ENCODE peak calls at places on chromosomes 5 and 9, in six cellular contexts. R is fibroblast of the aortic adventitia, G is omental fat pad, Y is AG04450, O is GM23338, N is BJ. C is an unnamed sample.

GRCh38 chr9:16458696-16459420 is 411.6 kb downstream of the BNC2 start:
- DNase-seq in R (peak; percentile 50), G (no peak), Y (no peak), O (no peak), N (no peak), C (no peak)

GRCh38 chr5:137938358-137939138 is 49.3 kb downstream of the PKD2L2 start:
- DNase-seq in R (no peak), G (no peak), Y (no peak), O (no peak), N (no peak), C (no peak)

GRCh38 chr9:136547508-136548215 is 1.8 kb upstream of the NOTCH1 start:
- DNase-seq in R (no peak), G (no peak), Y (no peak), O (no peak), N (no peak), C (no peak)

GRCh38 chr9:113712053-113712452 is 164.1 kb upstream of the ZNF618 start:
- DNase-seq in R (peak; percentile 77), G (no peak), Y (peak; percentile 23), O (no peak), N (no peak), C (no peak)

GRCh38 chr5:17114233-17114632 is 103.2 kb upstream of the BASP1 start:
- DNase-seq in R (no peak), G (no peak), Y (no peak), O (no peak), N (no peak), C (no peak)

GRCh38 chr5:122154910-122155309 is 25.6 kb downstream of the ZNF474 start:
- DNase-seq in R (peak; percentile 79), G (no peak), Y (peak; percentile 37), O (no peak), N (no peak), C (no peak)

GRCh38 chr5:120236360-120236759 is 227.7 kb upstream of the PRR16 start:
- DNase-seq in R (no peak), G (no peak), Y (no peak), O (no peak), N (no peak), C (no peak)

GRCh38 chr9:113590991-113591898 is 127.7 kb downstream of the RGS3 start:
- DNase-seq in R (peak; percentile 78), G (peak; percentile 86), Y (no peak), O (peak; percentile 92), N (no peak), C (peak; percentile 64)

GRCh38 chr9:99040911-99041582 is 63.9 kb upstream of the TGFBR1 start:
- DNase-seq in R (peak; percentile 61), G (no peak), Y (peak; percentile 52), O (peak; percentile 8), N (peak; percentile 94), C (no peak)

GRCh38 chr9:116190997-116191396 is 37.4 kb downstream of the PAPPA start:
- DNase-seq in R (peak; percentile 70), G (no peak), Y (peak; percentile 36), O (no peak), N (peak; percentile 31), C (no peak)

GRCh38 chr9:114652776-114653555 is 4.6 kb downstream of the TEX53 start:
- DNase-seq in R (peak; percentile 40), G (no peak), Y (no peak), O (no peak), N (no peak), C (no peak)

GRCh38 chr5:116229131-116229530 is 144.3 kb downstream of the COMMD10 start:
- DNase-seq in R (no peak), G (no peak), Y (no peak), O (no peak), N (no peak), C (no peak)

GRCh38 chr9:114301798-114302565 is 20.9 kb upstream of the ORM1 start:
- DNase-seq in R (no peak), G (no peak), Y (no peak), O (no peak), N (no peak), C (peak; percentile 11)

GRCh38 chr5:72994578-72994977 is 38.7 kb downstream of the FCHO2 start:
- DNase-seq in R (no peak), G (no peak), Y (no peak), O (no peak), N (no peak), C (no peak)

GRCh38 chr9:80516678-80517077 is 944.9 kb downstream of the TLE4 start:
- DNase-seq in R (no peak), G (no peak), Y (no peak), O (no peak), N (no peak), C (no peak)

GRCh38 chr5:178129296-178129695 is 1.5 kb upstream of the RMND5B start:
- DNase-seq in R (no peak), G (no peak), Y (no peak), O (no peak), N (no peak), C (no peak)

GRCh38 chr9:114114364-114114763 is 15.3 kb upstream of the KIF12 start:
- DNase-seq in R (no peak), G (no peak), Y (no peak), O (no peak), N (no peak), C (no peak)

GRCh38 chr9:75997196-75997595 is 106.7 kb downstream of the PCSK5 start:
- DNase-seq in R (peak; percentile 47), G (no peak), Y (no peak), O (no peak), N (no peak), C (no peak)

GRCh38 chr5:12270914-12271313 is 366.7 kb upstream of the CTNND2 start:
- DNase-seq in R (no peak), G (no peak), Y (no peak), O (peak; percentile 5), N (no peak), C (no peak)

GRCh38 chr9:99737649-99738048 is 84.0 kb upstream of the NR4A3 start:
- DNase-seq in R (no peak), G (no peak), Y (no peak), O (no peak), N (no peak), C (no peak)

GRCh38 chr9:100167176-100167575 is 68.1 kb downstream of the INVS start:
- DNase-seq in R (no peak), G (no peak), Y (no peak), O (no peak), N (no peak), C (no peak)

GRCh38 chr5:28216939-28217360 is 1178.6 kb upstream of the CDH9 start:
- DNase-seq in R (no peak), G (no peak), Y (no peak), O (no peak), N (no peak), C (no peak)

GRCh38 chr9:2620876-2621677 is 510 bp upstream of the VLDLR start:
- DNase-seq in R (peak; percentile 84), G (peak; percentile 45), Y (peak; percentile 53), O (peak; percentile 94), N (peak; percentile 46), C (peak; percentile 78)

GRCh38 chr5:139470821-139471300 is at the start of gene SMIM33:
- DNase-seq in R (no peak), G (no peak), Y (no peak), O (no peak), N (no peak), C (no peak)

GRCh38 chr5:139473105-139473504 is 2.3 kb downstream of the SMIM33 start:
- DNase-seq in R (peak; percentile 10), G (no peak), Y (no peak), O (peak; percentile 86), N (no peak), C (no peak)

GRCh38 chr5:139473565-139473964 is 2.8 kb downstream of the SMIM33 start:
- DNase-seq in R (peak; percentile 32), G (no peak), Y (no peak), O (no peak), N (no peak), C (no peak)

GRCh38 chr5:139472410-139473030 is 1.7 kb downstream of the SMIM33 start:
- DNase-seq in R (no peak), G (no peak), Y (no peak), O (no peak), N (no peak), C (no peak)

DNA sequence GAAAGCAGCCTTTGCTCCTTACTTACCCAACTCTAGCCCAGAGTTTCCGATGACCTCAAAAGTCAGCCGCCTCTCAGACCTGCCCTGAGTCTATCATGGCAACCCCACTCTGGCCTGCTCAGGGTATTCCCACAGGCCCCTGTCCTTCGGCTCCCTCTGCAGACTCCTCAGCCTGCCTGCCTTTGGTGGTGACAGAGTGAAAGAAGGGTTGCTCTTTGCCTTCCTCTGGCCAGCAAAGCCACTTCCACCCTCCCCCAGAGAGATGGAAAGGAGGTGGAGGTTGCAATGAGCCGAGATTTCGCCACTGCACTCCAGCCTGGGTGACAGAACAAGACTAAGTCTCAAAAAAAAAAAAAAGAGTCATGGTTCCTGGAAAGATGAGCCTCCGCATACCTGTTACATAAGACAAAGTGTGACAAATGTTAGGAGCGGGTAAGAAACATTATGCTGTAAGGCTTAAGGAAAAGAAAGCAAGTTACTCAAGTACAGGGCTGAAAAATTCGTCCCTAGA is 2.3 kb upstream of the SMIM33 start:
- DNase-seq in R (no peak), G (no peak), Y (no peak), O (peak; percentile 51), N (no peak), C (no peak)
- TF ChIP-seq CTCF in R (no peak), G (no peak), Y (no peak), O (no peak), N (peak; percentile 28), C (no peak)

GRCh38 chr9:104025945-104026344 is 68.2 kb upstream of the SMC2 start:
- DNase-seq in R (peak; percentile 51), G (no peak), Y (no peak), O (no peak), N (peak; percentile 0), C (no peak)
- TF ChIP-seq CTCF in R (peak; percentile 24), G (no peak), Y (no peak), O (no peak), N (peak; percentile 13), C (no peak)

GRCh38 chr5:159181152-159181551 is 28.2 kb downstream of the RNF145 start:
- DNase-seq in R (no peak), G (no peak), Y (no peak), O (no peak), N (no peak), C (no peak)
- TF ChIP-seq CTCF in R (no peak), G (no peak), Y (no peak), O (no peak), N (no peak), C (no peak)

DNA sequence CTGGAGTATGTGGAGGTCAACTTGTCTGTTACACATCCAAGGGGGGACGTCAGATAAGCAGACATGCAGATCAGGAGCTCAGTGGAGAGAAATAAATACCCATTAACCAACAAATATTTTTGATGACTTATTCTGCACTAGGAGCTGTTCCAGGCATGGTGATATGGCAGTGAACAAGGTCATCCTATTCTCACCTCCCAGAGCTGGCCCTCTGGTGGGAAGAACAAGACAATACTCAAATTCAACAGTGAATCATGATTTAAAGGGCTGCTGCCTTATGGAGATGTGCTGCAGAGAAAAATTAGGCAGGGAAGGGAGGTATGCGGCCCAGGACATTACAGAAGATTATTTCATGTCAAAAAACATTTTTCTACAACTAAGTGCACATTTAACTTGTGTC is 36.5 kb downstream of the SYK start:
- DNase-seq in R (no peak), G (no peak), Y (no peak), O (peak; percentile 5), N (no peak), C (no peak)
- TF ChIP-seq CTCF in R (no peak), G (no peak), Y (no peak), O (peak; percentile 25), N (no peak), C (no peak)